ENCODE peak calls at places on chromosomes 2 and 18, in eight cellular contexts. A is Caco-2, M is esophagus muscularis mucosa, H is thoracic aorta, N is BJ, E is GM06990, W is breast epithelium, Y is AG09309. R is an unnamed sample.

GRCh38 chr2:106555053-106555452 is 67.9 kb downstream of the CD8B2 start:
- DNase-seq in A (no peak), M (no peak), H (no peak), N (no peak), E (no peak), W (no peak), Y (no peak), R (no peak)

GRCh38 chr2:241188386-241189092 is at the start of gene ANO7:
- DNase-seq in A (no peak), M (no peak), H (no peak), N (no peak), E (no peak), W (no peak), Y (no peak), R (no peak)

GRCh38 chr2:116511426-116511825 is 1303.1 kb upstream of the DDX18 start:
- DNase-seq in A (no peak), M (no peak), H (no peak), N (no peak), E (no peak), W (no peak), Y (no peak), R (no peak)

GRCh38 chr2:172606285-172606684 is 50.4 kb downstream of the PDK1 start:
- DNase-seq in A (no peak), M (no peak), H (no peak), N (no peak), E (no peak), W (no peak), Y (peak), R (no peak)

GRCh38 chr2:177641321-177641720 is 248.7 kb downstream of the AGPS start:
- DNase-seq in A (no peak), M (no peak), H (no peak), N (no peak), E (no peak), W (no peak), Y (no peak), R (no peak)

GRCh38 chr18:43238429-43238828 is 38.9 kb downstream of the SYT4 start:
- DNase-seq in A (no peak), M (no peak), H (no peak), N (no peak), E (no peak), W (no peak), Y (no peak), R (no peak)

GRCh38 chr2:21217421-21217820 is 93.7 kb downstream of the TDRD15 start:
- DNase-seq in A (no peak), M (no peak), H (no peak), N (no peak), E (no peak), W (no peak), Y (no peak), R (no peak)

GRCh38 chr2:231385429-231385828 is 10.1 kb upstream of the B3GNT7 start:
- DNase-seq in A (no peak), M (no peak), H (no peak), N (no peak), E (no peak), W (no peak), Y (no peak), R (no peak)

GRCh38 chr18:50631831-50632285 is 72.0 kb downstream of the MAPK4 start:
- DNase-seq in A (no peak), M (no peak), H (no peak), N (no peak), E (no peak), W (no peak), Y (no peak), R (no peak)

GRCh38 chr18:52694804-52695203 is 354.8 kb downstream of the DCC start:
- DNase-seq in A (no peak), M (no peak), H (no peak), N (no peak), E (no peak), W (no peak), Y (no peak), R (no peak)

DNA sequence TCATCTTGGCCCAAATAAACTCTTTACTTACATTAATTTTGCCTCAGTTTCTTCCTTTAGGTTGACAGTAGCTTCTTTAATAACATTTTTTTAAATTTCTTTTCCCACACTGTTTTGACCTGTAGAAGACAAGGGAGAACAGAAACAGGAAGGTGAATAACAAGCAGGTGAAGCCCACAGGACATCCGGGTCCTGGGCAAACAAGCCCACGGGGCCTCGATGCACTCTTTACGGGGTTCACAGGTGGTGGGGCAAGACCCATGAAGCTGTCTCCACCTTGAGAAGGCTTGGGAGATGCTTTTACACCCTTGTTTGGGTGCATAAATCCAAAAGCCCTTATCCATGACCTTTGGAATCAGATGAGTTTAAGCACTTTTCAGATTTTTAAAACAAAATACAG is 301.0 kb upstream of the MGAT5 start:
- DNase-seq in A (no peak), M (peak), H (no peak), N (no peak), E (no peak), W (no peak), Y (no peak), R (no peak)
- H3K4me3 ChIP-seq in A (no peak), M (no peak), H (no peak), N (no peak), E (no peak), W (no peak), Y (no peak), R (no peak)

DNA sequence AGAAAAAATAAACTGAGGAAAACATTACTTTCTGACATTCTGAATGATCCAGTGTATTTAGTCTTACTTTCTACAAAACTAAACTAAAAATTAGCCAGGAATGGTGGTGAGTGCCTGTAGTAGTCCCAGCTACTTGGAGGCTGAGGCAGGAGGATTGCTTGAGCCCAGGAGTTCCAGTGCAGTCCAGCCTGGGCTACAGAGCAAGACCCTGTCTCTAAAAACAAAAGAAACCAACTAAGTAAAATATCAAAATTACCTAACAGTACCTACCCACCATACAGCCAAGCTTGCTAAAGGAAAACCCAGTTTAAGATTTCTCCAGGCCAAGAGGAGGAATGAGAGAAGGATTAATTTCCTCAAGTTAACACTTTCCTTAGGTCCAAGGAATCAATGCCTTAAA is 2.9 kb downstream of the HSPD1 start:
- DNase-seq in A (no peak), M (no peak), H (no peak), N (no peak), E (no peak), W (no peak), Y (no peak), R (no peak)
- H3K4me3 ChIP-seq in A (no peak), M (no peak), H (no peak), N (no peak), E (peak), W (no peak), Y (no peak), R (no peak)

GRCh38 chr2:131645177-131645765 is 117.6 kb downstream of the CCDC74A start:
- DNase-seq in A (no peak), M (no peak), H (no peak), N (no peak), E (no peak), W (no peak), Y (no peak), R (no peak)

GRCh38 chr2:131641414-131642206 is 113.9 kb downstream of the CCDC74A start:
- DNase-seq in A (no peak), M (no peak), H (no peak), N (no peak), E (no peak), W (no peak), Y (no peak), R (no peak)

DNA sequence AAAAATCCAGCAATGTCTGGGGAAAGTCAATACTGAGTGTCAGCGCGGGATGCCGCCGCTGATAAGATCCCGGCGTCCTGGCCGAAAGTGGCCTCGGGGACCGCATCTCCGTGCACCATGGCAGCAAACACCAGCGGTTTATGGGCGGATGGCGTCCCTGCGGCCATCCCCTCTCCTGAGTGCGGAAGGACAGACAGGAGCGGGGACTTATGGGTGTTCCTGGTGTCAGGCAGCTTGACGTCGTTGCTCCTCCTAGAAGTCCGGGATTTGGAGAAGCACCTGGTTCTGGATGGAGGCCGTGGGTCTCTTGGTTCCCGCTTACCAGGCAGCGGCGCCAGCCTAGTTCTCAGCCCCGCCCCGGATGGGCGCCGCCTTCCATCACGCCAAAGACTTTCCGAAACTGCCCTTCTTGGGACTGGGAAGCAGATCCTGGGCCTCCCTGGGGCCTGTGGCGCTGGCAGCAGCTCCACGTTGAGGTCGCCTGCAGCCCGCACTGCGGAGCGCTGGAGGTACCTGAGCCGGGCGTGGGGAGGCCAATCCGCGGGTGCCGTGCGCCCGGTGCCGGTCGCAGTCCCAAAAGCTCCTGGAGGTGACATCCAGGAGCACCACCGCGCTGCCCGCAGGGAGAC is 119.1 kb downstream of the CCDC74A start:
- DNase-seq in A (no peak), M (no peak), H (no peak), N (no peak), E (no peak), W (no peak), Y (no peak), R (no peak)
- H3K4me3 ChIP-seq in A (no peak), M (peak), H (peak), N (peak), E (no peak), W (peak), Y (peak), R (no peak)

GRCh38 chr2:218880749-218881594 is at the start of gene WNT10A:
- DNase-seq in A (peak), M (no peak), H (no peak), N (no peak), E (no peak), W (no peak), Y (no peak), R (no peak)
- H3K4me3 ChIP-seq in A (peak), M (peak), H (peak), N (no peak), E (peak), W (no peak), Y (no peak), R (peak)

GRCh38 chr2:222862068-222862914 is 1.5 kb downstream of the ACSL3 start:
- DNase-seq in A (no peak), M (no peak), H (no peak), N (no peak), E (no peak), W (no peak), Y (no peak), R (no peak)

GRCh38 chr2:222860740-222861410 is at the start of gene ACSL3:
- DNase-seq in A (peak), M (peak), H (peak), N (no peak), E (peak), W (peak), Y (peak), R (peak)

GRCh38 chr2:222861411-222862067 is 703 bp downstream of the ACSL3 start:
- DNase-seq in A (no peak), M (no peak), H (no peak), N (no peak), E (no peak), W (no peak), Y (no peak), R (no peak)

GRCh38 chr2:222864296-222864695 is 3.5 kb downstream of the ACSL3 start:
- DNase-seq in A (peak), M (no peak), H (no peak), N (no peak), E (no peak), W (no peak), Y (no peak), R (no peak)

DNA sequence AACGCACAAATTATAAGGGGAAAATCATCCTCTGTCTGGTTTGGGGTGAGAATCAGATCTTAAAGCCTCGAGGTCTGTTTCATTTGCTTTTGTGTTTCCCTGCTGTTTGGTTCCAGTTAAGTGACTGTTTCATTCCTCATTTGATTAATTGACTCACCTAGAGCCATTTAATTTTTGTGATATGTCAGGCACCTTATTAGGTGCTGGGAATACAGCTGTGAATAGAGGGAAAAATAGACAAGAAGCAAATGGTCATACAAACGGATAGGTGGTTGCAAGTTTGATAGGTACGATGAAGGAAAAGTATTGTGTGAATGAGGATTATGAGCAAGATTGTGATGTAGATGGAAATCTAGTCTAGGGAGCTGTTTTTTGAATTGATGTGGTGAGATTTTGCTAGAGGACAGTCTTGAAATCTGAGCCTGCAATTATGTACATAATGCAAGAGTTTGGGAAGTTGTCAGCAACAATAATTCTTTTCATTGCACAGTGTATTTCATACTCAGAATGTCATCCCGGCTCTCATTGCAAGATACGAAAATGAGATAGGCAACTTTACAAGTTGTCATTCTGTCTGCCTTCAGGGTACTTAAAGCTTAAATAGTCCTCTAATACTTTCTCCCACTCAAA is 2.2 kb downstream of the ACSL3 start:
- DNase-seq in A (no peak), M (no peak), H (no peak), N (no peak), E (no peak), W (no peak), Y (no peak), R (no peak)
- H3K4me3 ChIP-seq in A (peak), M (no peak), H (peak), N (peak), E (no peak), W (no peak), Y (no peak), R (peak)

DNA sequence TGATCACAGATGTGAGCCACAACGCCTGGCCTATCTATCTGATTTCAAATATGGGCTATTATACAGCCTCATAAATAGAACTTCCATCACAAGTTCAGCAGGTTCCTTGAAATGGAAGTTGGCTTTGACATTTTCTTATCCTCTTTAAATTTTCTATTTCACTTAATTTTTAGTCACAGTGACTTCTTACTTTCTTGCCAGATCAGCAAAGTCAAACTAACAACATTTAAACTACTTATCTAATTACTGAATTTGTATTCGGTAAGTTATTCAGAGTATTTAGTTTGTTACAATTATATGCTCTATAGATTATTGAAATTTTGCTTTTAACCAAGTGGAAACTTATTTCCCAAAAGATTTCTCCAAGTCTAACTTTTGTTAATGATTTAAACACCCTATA is 108.2 kb downstream of the BAZ2B start:
- DNase-seq in A (no peak), M (no peak), H (no peak), N (no peak), E (no peak), W (no peak), Y (no peak), R (no peak)
- H3K4me3 ChIP-seq in A (no peak), M (no peak), H (no peak), N (no peak), E (no peak), W (no peak), Y (no peak), R (no peak)

DNA sequence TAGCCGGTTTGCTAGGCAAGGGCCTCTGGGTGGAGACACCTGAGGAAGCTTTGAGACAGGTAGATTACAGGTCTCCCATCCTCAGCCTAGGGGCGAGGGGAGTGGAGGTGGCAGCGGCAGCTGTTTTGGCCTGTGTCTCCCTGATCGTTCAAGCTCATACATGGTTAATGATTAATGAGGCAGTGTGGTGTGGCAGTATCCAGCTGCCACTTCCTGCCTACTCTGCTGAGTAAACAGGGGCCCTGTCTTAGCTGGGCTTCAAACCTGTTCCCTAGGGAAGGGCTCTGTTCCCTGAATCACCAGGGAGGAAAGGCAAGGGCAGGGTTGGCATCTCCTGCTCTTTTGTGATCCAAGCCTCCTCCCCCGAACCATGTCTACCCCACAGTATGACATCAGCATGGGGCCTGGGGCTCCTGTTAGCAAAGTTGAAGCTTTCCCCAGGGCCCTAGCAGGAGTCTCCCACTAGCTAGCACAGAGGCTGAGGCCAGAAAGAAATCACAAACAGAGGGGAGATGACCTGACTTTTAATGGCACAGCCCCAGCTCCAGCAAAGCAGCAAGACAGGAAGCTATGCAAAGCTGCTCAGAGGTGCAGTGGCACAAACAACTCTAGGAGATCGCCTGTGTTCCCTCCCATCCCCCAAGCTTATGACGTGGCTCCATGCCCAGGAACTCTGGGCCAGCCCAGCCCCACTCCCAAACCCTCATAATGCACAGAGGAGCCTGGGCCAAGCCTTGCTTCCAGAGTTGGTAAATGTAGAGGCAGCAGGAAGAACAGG is 3.7 kb upstream of the TUBA4B start:
- DNase-seq in A (peak), M (no peak), H (peak), N (no peak), E (no peak), W (peak), Y (peak), R (no peak)
- H3K4me3 ChIP-seq in A (no peak), M (peak), H (peak), N (no peak), E (peak), W (no peak), Y (no peak), R (peak)

DNA sequence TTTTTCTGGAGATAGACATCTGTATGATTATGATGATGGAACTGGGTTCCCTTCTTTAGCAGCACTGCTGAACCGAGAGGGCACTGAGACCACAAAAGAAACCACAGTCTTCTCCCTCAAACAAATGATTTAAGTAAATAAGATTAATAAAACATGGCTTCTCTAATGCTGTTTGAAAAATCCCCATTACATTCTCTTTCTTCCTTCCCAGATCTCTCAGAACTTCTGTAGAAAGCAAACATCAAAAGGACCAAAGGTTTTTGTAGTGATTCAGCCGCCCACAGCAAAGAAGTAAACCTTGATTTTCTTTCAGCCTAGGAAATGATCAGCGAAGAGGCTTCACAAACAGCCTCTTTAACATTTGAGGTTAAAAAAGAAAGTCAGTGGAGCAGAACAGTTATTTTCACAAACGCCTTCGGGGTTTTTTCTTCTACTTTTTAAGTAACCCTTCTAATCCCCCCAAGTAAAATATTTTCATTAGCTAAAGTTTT is 89.4 kb downstream of the UPP2 start:
- DNase-seq in A (no peak), M (no peak), H (no peak), N (no peak), E (peak), W (no peak), Y (no peak), R (peak)
- H3K4me3 ChIP-seq in A (no peak), M (peak), H (peak), N (no peak), E (no peak), W (peak), Y (no peak), R (no peak)

R was measured in HCT116.